ENCODE peak calls at places on chromosomes 16 and 17, in four cellular contexts. One of them, this sample, is unnamed.

GRCh38 chr16:35102780-35103403 is 1643.5 kb downstream of the TP53TG3F start:
- DNase-seq in BJ: no peak
- DNase-seq in ovary: no peak
- DNase-seq in SK-MEL-5: peak
- DNase-seq in this sample: no peak

GRCh38 chr17:17882182-17882581 is 45.4 kb upstream of the SREBF1 start:
- DNase-seq in BJ: no peak
- DNase-seq in ovary: no peak
- DNase-seq in SK-MEL-5: no peak
- DNase-seq in this sample: no peak

GRCh38 chr16:67109407-67110135 is at the start of gene PHAF1:
- DNase-seq in ovary: peak
- DNase-seq in BJ: peak
- DNase-seq in SK-MEL-5: peak
- DNase-seq in this sample: peak

GRCh38 chr16:51665599-51665998 is 514.5 kb upstream of the SALL1 start:
- DNase-seq in ovary: no peak
- DNase-seq in SK-MEL-5: no peak
- DNase-seq in BJ: no peak
- DNase-seq in this sample: no peak

GRCh38 chr16:75280331-75280804 is 28.9 kb upstream of the BCAR1 start:
- DNase-seq in ovary: no peak
- DNase-seq in SK-MEL-5: no peak
- DNase-seq in BJ: no peak
- DNase-seq in this sample: no peak

GRCh38 chr17:58601976-58602375 is 87.5 kb upstream of the MTMR4 start:
- DNase-seq in BJ: no peak
- DNase-seq in ovary: no peak
- DNase-seq in SK-MEL-5: no peak
- DNase-seq in this sample: no peak

GRCh38 chr16:27642753-27643152 is 92.8 kb downstream of the KATNIP start:
- DNase-seq in BJ: no peak
- DNase-seq in SK-MEL-5: peak
- DNase-seq in ovary: no peak
- DNase-seq in this sample: no peak

GRCh38 chr16:13378151-13378550 is 476.8 kb downstream of the SHISA9 start:
- DNase-seq in BJ: no peak
- DNase-seq in SK-MEL-5: no peak
- DNase-seq in ovary: no peak
- DNase-seq in this sample: no peak

GRCh38 chr17:16954541-16954940 is 17.4 kb downstream of the TNFRSF13B start:
- DNase-seq in BJ: no peak
- DNase-seq in ovary: no peak
- DNase-seq in SK-MEL-5: no peak
- DNase-seq in this sample: no peak

GRCh38 chr16:86922311-86922710 is 344.0 kb downstream of the FOXL1 start:
- DNase-seq in SK-MEL-5: no peak
- DNase-seq in ovary: no peak
- DNase-seq in BJ: no peak
- DNase-seq in this sample: no peak

GRCh38 chr17:10993126-10993525 is 155.2 kb upstream of the PIRT start:
- DNase-seq in ovary: no peak
- DNase-seq in SK-MEL-5: no peak
- DNase-seq in BJ: no peak
- DNase-seq in this sample: no peak

GRCh38 chr17:80519091-80519781 is 25.4 kb upstream of the RPTOR start:
- DNase-seq in ovary: no peak
- DNase-seq in BJ: no peak
- DNase-seq in SK-MEL-5: no peak
- DNase-seq in this sample: no peak

GRCh38 chr17:83155128-83156081 is 76.0 kb downstream of the METRNL start:
- DNase-seq in SK-MEL-5: peak
- DNase-seq in ovary: no peak
- DNase-seq in BJ: peak
- DNase-seq in this sample: no peak

GRCh38 chr16:10992797-10993196 is 48.4 kb downstream of the CLEC16A start:
- DNase-seq in SK-MEL-5: no peak
- DNase-seq in BJ: no peak
- DNase-seq in ovary: no peak
- DNase-seq in this sample: no peak

GRCh38 chr17:1186214-1186820 is 6.5 kb upstream of the ABR start:
- DNase-seq in ovary: peak
- DNase-seq in SK-MEL-5: no peak
- DNase-seq in BJ: no peak
- DNase-seq in this sample: no peak

GRCh38 chr16:84553873-84554399 is 49.5 kb upstream of the MEAK7 start:
- DNase-seq in ovary: no peak
- DNase-seq in SK-MEL-5: no peak
- DNase-seq in BJ: no peak
- DNase-seq in this sample: no peak

GRCh38 chr16:22323998-22324786 is 27.0 kb downstream of the POLR3E start:
- DNase-seq in SK-MEL-5: no peak
- DNase-seq in BJ: no peak
- DNase-seq in ovary: no peak
- DNase-seq in this sample: no peak

GRCh38 chr17:42585353-42585752 is 7.8 kb upstream of the PSMC3IP start:
- DNase-seq in ovary: no peak
- DNase-seq in SK-MEL-5: no peak
- DNase-seq in BJ: no peak
- DNase-seq in this sample: no peak

GRCh38 chr17:40598021-40598927 is 33.0 kb upstream of the CCR7 start:
- DNase-seq in SK-MEL-5: no peak
- DNase-seq in ovary: no peak
- DNase-seq in BJ: no peak
- DNase-seq in this sample: no peak

GRCh38 chr17:7886227-7887037 is 2.2 kb upstream of the CHD3 start:
- DNase-seq in SK-MEL-5: peak
- DNase-seq in BJ: no peak
- DNase-seq in ovary: peak
- DNase-seq in this sample: peak

GRCh38 chr17:75778861-75779249 is 5.8 kb upstream of the UNK start:
- DNase-seq in SK-MEL-5: peak
- DNase-seq in BJ: no peak
- DNase-seq in ovary: no peak
- DNase-seq in this sample: no peak

GRCh38 chr17:43576563-43577229 is 30.6 kb upstream of the ETV4 start:
- DNase-seq in SK-MEL-5: peak
- DNase-seq in ovary: peak
- DNase-seq in BJ: no peak
- DNase-seq in this sample: peak